ENCODE peak calls at places on chromosomes 12 and 14, in four cellular contexts. W is pancreas, U is Karpas-422, Z is cardiac muscle cell. F is an unnamed sample.

GRCh38 chr12:107859367-107859766 is 84.9 kb downstream of the ASCL4 start:
- DNase-seq in W (no peak), Z (no peak), U (no peak), F (no peak)

GRCh38 chr12:52602552-52602951 is 1.3 kb upstream of the KRT72 start:
- DNase-seq in W (no peak), U (no peak), Z (no peak), F (no peak)

GRCh38 chr12:12017135-12017581 is 53.6 kb upstream of the BCL2L14 start:
- DNase-seq in U (no peak), Z (peak), W (no peak), F (no peak)

GRCh38 chr12:116624516-116624915 is 65.3 kb downstream of the MAP1LC3B2 start:
- DNase-seq in Z (no peak), W (no peak), U (no peak), F (no peak)

GRCh38 chr14:34231626-34232025 is 230.4 kb downstream of the SPTSSA start:
- DNase-seq in W (no peak), Z (no peak), U (no peak), F (peak)

GRCh38 chr12:124923906-124924734 is 9.7 kb upstream of the UBC start:
- DNase-seq in W (no peak), Z (peak), U (no peak), F (no peak)

GRCh38 chr12:123063535-123063934 is 83.1 kb downstream of the ARL6IP4 start:
- DNase-seq in U (peak), W (no peak), Z (no peak), F (no peak)

GRCh38 chr12:4106617-4107016 is 166.9 kb upstream of the CCND2 start:
- DNase-seq in W (no peak), Z (no peak), U (no peak), F (no peak)

GRCh38 chr12:1083086-1083887 is 92.3 kb downstream of the ERC1 start:
- DNase-seq in U (no peak), W (no peak), Z (no peak), F (no peak)

GRCh38 chr14:41749425-41749824 is 142.7 kb downstream of the LRFN5 start:
- DNase-seq in U (peak), W (no peak), Z (peak), F (no peak)

GRCh38 chr12:64618953-64619590 is 8.8 kb downstream of the RASSF3 start:
- DNase-seq in W (no peak), U (peak), Z (peak), F (no peak)

GRCh38 chr12:18165422-18165871 is 75.5 kb upstream of the RERGL start:
- DNase-seq in Z (peak), U (no peak), W (no peak), F (no peak)

GRCh38 chr12:91185437-91185836 is 2.8 kb upstream of the DCN start:
- DNase-seq in Z (no peak), U (no peak), W (no peak), F (no peak)

GRCh38 chr12:56571131-56571530 is 49.5 kb downstream of the RBMS2 start:
- DNase-seq in U (peak), W (no peak), Z (peak), F (no peak)

GRCh38 chr12:62720661-62721330 is 214.2 kb downstream of the PPM1H start:
- DNase-seq in W (no peak), U (no peak), Z (peak), F (no peak)

GRCh38 chr12:16168078-16168477 is 109.4 kb downstream of the SLC15A5 start:
- DNase-seq in W (no peak), Z (no peak), U (no peak), F (no peak)

GRCh38 chr12:3671330-3672112 is 81.4 kb downstream of the CRACR2A start:
- DNase-seq in Z (no peak), U (no peak), W (no peak), F (no peak)

GRCh38 chr12:56158926-56159461 is 835 bp downstream of the MYL6 start:
- DNase-seq in W (peak), Z (peak), U (peak), F (peak)

GRCh38 chr12:66063976-66064375 is 66.6 kb downstream of the LLPH start:
- DNase-seq in U (no peak), W (no peak), Z (no peak), F (no peak)

GRCh38 chr12:114381177-114381576 is 24.8 kb downstream of the TBX5 start:
- DNase-seq in W (no peak), Z (no peak), U (no peak), F (no peak)

GRCh38 chr12:26212356-26212755 is 17.0 kb downstream of the SSPN start:
- DNase-seq in W (no peak), Z (peak), U (no peak), F (no peak)

GRCh38 chr12:14910090-14910915 is 24.6 kb upstream of the MGP start:
- DNase-seq in W (no peak), Z (peak), U (no peak), F (no peak)

GRCh38 chr14:73381379-73382013 is 76.8 kb downstream of the NUMB start:
- DNase-seq in U (peak), Z (no peak), W (no peak), F (no peak)

GRCh38 chr12:5584776-5585560 is 153.1 kb downstream of the NTF3 start:
- DNase-seq in W (no peak), Z (no peak), U (no peak), F (no peak)

GRCh38 chr14:90538716-90539495 is 142.1 kb downstream of the CALM1 start:
- DNase-seq in Z (no peak), W (no peak), U (no peak), F (no peak)

GRCh38 chr12:13101854-13102375 is 1.6 kb downstream of the GSG1 start:
- DNase-seq in W (no peak), Z (peak), U (peak), F (peak)

GRCh38 chr12:57625261-57626032 is 7.6 kb downstream of the B4GALNT1 start:
- DNase-seq in W (no peak), Z (no peak), U (no peak), F (no peak)

GRCh38 chr14:102828201-102828600 is 51.0 kb downstream of the TRAF3 start:
- DNase-seq in W (no peak), U (no peak), Z (peak), F (no peak)

GRCh38 chr14:104685216-104685997 is 4.0 kb upstream of the INF2 start:
- DNase-seq in Z (no peak), U (peak), W (no peak), F (no peak)

GRCh38 chr12:18837025-18837424 is 99.1 kb downstream of the CAPZA3 start:
- DNase-seq in W (peak), Z (peak), U (no peak), F (no peak)

GRCh38 chr12:120739031-120739762 is 13.6 kb downstream of the ACADS start:
- DNase-seq in U (peak), Z (no peak), W (no peak), F (no peak)

GRCh38 chr12:120739821-120740613 is 14.4 kb downstream of the ACADS start:
- DNase-seq in U (no peak), Z (no peak), W (no peak), F (no peak)

GRCh38 chr12:120740871-120741270 is 15.2 kb downstream of the ACADS start:
- DNase-seq in Z (no peak), W (no peak), U (no peak), F (no peak)

GRCh38 chr12:120742207-120742536 is 16.5 kb downstream of the ACADS start:
- DNase-seq in Z (no peak), U (no peak), W (peak), F (no peak)

GRCh38 chr12:120741476-120742206 is 16.0 kb downstream of the ACADS start:
- DNase-seq in Z (no peak), W (no peak), U (no peak), F (no peak)
- H3K27ac ChIP-seq in Z (no peak), W (no peak), U (no peak), F (no peak)

GRCh38 chr12:43988838-43989560 is 153.1 kb downstream of the TMEM117 start:
- DNase-seq in Z (no peak), U (no peak), W (no peak), F (no peak)
- H3K27ac ChIP-seq in Z (no peak), U (no peak), W (no peak), F (no peak)

GRCh38 chr14:53452005-53452678 is 299.0 kb upstream of the DDHD1 start:
- DNase-seq in W (no peak), U (no peak), Z (no peak), F (peak)
- H3K27ac ChIP-seq in W (no peak), U (no peak), Z (no peak), F (peak)

DNA sequence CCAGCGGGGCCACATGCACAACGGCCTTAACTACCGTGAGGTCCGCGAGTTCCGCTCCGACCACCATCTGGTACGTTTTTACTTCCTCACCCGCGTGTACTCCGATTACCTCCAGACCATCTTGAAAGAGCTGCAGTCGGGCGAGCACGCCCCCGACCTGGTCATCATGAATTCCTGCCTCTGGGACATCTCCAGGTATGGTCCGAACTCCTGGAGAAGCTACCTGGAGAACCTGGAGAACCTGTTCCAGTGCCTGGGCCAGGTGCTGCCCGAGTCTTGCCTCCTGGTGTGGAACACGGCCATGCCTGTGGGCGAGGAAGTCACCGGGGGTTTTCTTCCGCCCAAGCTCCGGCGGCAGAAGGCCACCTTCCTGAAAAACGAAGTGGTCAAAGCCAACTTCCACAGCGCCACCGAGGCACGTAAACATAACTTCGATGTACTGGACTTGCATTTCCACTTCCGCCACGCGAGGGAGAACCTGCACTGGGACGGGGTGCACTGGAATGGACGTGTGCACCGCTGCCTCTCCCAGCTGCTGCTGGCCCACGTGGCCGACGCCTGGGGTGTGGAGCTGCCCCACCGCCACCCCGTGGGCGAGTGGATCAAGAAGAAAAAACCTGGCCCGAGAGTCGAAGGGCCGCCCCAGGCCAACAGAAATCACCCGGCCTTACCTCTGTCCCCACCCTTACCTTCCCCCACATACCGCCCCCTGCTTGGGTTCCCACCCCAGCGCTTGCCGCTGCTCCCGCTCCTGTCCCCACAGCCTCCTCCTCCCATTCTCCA is 155.7 kb upstream of the AMIGO2 start:
- DNase-seq in W (no peak), Z (no peak), U (no peak), F (no peak)
- H3K27ac ChIP-seq in W (no peak), Z (no peak), U (no peak), F (no peak)

DNA sequence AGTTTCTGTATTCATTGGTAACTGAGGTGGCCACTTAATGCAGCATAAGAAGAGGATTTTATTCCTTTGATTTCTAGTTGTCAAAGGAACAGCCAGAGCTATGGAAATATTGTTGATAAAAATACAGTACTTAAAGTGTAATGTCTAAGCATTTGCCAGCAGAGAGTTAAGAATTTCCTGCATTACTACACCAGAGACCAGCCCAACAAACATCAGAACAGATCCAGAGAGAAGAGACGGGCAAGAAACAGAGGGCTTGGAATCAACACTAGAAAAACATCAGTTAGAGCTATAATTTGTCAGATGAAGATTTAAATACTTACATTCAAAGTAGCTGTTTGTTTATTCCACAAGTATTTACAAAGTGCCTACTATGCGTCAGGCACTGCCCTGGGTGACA is 77.9 kb downstream of the ST8SIA1 start:
- DNase-seq in U (no peak), Z (peak), W (no peak), F (no peak)
- H3K27ac ChIP-seq in U (no peak), Z (peak), W (no peak), F (no peak)

DNA sequence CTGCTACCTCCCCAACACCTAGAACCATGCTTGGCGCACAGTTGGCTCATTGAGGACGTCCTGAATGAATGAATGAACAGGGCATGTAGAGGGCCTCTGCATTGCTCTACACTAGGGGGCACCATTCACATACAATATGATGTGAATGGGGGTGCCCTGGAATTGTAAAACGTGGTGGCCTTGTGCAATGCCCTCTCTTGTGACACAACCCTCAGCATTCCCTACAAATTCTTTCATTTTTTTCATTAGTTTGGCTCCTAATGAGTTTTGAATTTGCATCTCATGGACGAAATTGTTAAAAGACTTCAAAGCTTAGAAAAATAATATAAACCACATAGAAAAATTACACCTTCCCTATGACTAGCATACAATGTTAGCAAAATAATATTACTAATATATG is 2.3 kb upstream of the DIO2 start:
- DNase-seq in W (peak), U (peak), Z (peak), F (peak)
- H3K27ac ChIP-seq in W (no peak), U (no peak), Z (no peak), F (no peak)

DNA sequence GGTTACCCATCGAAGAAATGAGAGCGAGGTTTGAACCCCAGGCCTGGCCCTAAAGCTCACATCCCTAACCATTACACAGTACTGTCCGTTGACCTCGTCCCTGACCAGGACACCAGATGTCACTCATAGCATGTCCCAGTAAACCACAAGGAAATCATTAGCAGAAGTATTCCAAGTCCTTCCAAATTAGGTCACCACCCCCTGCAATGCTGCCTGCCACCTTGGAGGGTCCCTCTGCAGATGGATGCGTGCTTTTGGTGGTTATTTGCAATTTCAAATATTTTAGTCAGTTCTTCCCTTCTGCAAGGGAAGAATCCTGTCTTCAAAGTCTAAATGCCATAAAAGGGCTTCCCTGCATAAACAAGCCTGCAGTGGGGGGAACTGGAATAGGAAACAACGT is 71.3 kb downstream of the CLMN start:
- DNase-seq in U (no peak), W (no peak), Z (no peak), F (no peak)
- H3K27ac ChIP-seq in U (peak), W (peak), Z (no peak), F (peak)

GRCh38 chr14:63565448-63565847 is 22.3 kb upstream of the PPP2R5E start:
- DNase-seq in W (no peak), Z (no peak), U (no peak), F (no peak)

GRCh38 chr14:63562414-63562813 is 19.2 kb upstream of the PPP2R5E start:
- DNase-seq in Z (peak), W (no peak), U (no peak), F (no peak)

GRCh38 chr14:63563370-63564026 is 20.3 kb upstream of the PPP2R5E start:
- DNase-seq in U (no peak), Z (peak), W (no peak), F (no peak)

DNA sequence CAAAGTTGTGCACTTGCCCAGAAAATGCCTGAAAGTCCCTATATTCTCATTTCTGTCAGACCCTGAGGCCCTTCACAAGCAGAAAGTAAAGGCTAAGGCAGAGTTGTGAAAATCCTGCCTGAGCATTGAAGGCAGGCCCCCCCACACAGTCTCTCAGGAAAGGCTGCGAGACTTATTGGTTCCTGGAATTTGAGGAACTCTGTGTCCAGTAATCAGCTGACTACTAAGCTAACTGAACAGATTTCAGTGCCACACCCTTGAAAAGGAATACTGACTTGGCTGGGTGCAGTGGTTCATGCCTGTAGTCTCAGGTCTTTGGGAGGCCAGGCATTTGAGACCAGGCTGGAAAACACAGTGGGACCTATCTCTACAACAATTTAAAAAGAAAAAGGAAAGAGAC is 21.1 kb upstream of the PPP2R5E start:
- DNase-seq in Z (peak), U (no peak), W (no peak), F (peak)
- H3K27ac ChIP-seq in Z (no peak), U (no peak), W (no peak), F (no peak)